ENCODE peak calls at places on chromosomes 5 and 9, in six cellular contexts. M, Z, D, X, B and J are unnamed samples. For H3K9me3, the result is how much of the 10 kb centered on the place peaks cover.

GRCh38 chr9:125142560-125143376 is 560 bp downstream of the SCAI start:
- DNase-seq in M (no peak), Z (no peak), D (no peak), X (no peak), B (no peak), J (peak)

GRCh38 chr5:91206734-91207133 is 176.4 kb downstream of the ARRDC3 start:
- DNase-seq in M (no peak), Z (no peak), D (no peak), X (no peak), B (peak), J (no peak)

GRCh38 chr5:138926257-138926656 is 51.1 kb upstream of the LRRTM2 start:
- DNase-seq in M (no peak), Z (no peak), D (no peak), X (no peak), B (no peak), J (no peak)

GRCh38 chr9:27499481-27499880 is 24.6 kb upstream of the IFNK start:
- DNase-seq in M (peak), Z (no peak), D (no peak), X (no peak), B (no peak), J (no peak)

GRCh38 chr9:74147906-74148305 is 349.2 kb upstream of the RORB start:
- DNase-seq in M (no peak), Z (no peak), D (no peak), X (no peak), B (no peak), J (no peak)

GRCh38 chr9:85425153-85425611 is 316.6 kb downstream of the AGTPBP1 start:
- DNase-seq in M (peak), Z (peak), D (no peak), X (peak), B (no peak), J (peak)

GRCh38 chr9:37382161-37382981 is 40.1 kb upstream of the GRHPR start:
- DNase-seq in M (no peak), Z (no peak), D (no peak), X (no peak), B (no peak), J (no peak)

GRCh38 chr5:97229688-97230285 is 46.7 kb upstream of the RIOK2 start:
- DNase-seq in M (no peak), Z (no peak), D (no peak), X (no peak), B (no peak), J (no peak)

GRCh38 chr5:116571568-116572321 is 2.9 kb downstream of the SEMA6A start:
- DNase-seq in M (no peak), Z (no peak), D (no peak), X (no peak), B (no peak), J (no peak)

GRCh38 chr9:1531411-1531903 is 481.3 kb downstream of the DMRT2 start:
- DNase-seq in M (no peak), Z (no peak), D (no peak), X (no peak), B (no peak), J (no peak)

GRCh38 chr5:143924311-143924710 is 112.3 kb downstream of the HMHB1 start:
- DNase-seq in M (no peak), Z (no peak), D (no peak), X (no peak), B (peak), J (no peak)

GRCh38 chr9:113546566-113546965 is 83.0 kb downstream of the RGS3 start:
- DNase-seq in M (no peak), Z (peak), D (no peak), X (no peak), B (no peak), J (no peak)

GRCh38 chr5:169153405-169153804 is 147.5 kb downstream of the SLIT3 start:
- DNase-seq in M (no peak), Z (peak), D (no peak), X (no peak), B (no peak), J (peak)

GRCh38 chr5:56429110-56429561 is 196.0 kb upstream of the ANKRD55 start:
- DNase-seq in M (no peak), Z (no peak), D (peak), X (peak), B (no peak), J (peak)

GRCh38 chr5:56432326-56432725 is 199.2 kb upstream of the ANKRD55 start:
- DNase-seq in M (no peak), Z (no peak), D (no peak), X (no peak), B (peak), J (no peak)

GRCh38 chr5:56430437-56430836 is 197.3 kb upstream of the ANKRD55 start:
- DNase-seq in M (no peak), Z (no peak), D (no peak), X (no peak), B (no peak), J (no peak)

GRCh38 chr5:56422060-56422762 is 189.1 kb upstream of the ANKRD55 start:
- DNase-seq in M (no peak), Z (no peak), D (peak), X (no peak), B (no peak), J (peak)

GRCh38 chr5:56426658-56427057 is 193.5 kb upstream of the ANKRD55 start:
- DNase-seq in M (no peak), Z (no peak), D (no peak), X (no peak), B (no peak), J (no peak)
- H3K9me3 ChIP-seq in M (under half), Z (under half), D (under half), X (under half), B (under half), J (under half)

GRCh38 chr5:127934791-127935256 is 148.7 kb upstream of the SLC12A2 start:
- DNase-seq in M (peak), Z (no peak), D (no peak), X (no peak), B (peak), J (peak)
- TF ChIP-seq CTCF in M (peak), Z (no peak), D (no peak), X (no peak), B (peak), J (no peak)

DNA sequence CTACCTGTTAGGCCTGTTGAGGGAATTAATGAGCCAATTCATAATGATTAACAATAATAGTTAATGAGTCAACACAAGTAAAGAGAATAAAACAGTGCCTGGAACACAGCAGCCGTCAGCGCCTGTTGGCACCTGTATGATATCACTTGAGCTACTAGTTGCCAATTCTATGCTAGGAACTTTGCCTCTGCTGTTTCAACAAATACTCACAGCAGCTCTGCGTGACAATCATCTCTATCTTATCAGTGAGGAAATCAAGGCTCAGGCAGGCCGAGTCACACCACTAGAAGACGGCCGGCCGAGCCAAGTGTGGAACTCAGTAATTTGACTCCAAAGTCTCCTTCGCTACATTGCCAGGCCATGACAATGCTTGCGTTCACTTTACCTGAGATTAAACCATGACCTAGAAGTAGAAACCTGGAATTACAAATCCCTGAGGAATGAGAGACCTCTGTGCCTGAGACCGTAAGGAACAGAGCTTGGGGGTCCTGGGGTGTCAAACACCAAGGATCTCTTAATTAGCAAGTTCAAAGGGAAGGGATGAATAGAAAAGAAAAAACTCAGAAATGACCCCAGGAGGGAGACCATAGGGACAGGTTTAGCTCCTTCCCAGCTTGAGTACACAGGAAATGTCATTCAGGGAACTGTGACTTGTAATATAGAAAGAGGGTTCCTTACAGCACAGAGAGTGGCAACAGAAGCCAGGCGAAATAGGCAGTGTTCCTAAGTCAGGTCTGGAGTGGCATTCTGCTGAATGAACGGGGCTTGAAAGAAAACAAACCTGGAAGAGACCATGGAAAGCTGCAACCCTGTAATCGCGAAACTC is 109.1 kb downstream of the SUSD1 start:
- DNase-seq in M (no peak), Z (no peak), D (peak), X (no peak), B (peak), J (peak)
- TF ChIP-seq POLR2A in M (no peak), Z (no peak), D (no peak), X (no peak), B (no peak), J (no peak)

DNA sequence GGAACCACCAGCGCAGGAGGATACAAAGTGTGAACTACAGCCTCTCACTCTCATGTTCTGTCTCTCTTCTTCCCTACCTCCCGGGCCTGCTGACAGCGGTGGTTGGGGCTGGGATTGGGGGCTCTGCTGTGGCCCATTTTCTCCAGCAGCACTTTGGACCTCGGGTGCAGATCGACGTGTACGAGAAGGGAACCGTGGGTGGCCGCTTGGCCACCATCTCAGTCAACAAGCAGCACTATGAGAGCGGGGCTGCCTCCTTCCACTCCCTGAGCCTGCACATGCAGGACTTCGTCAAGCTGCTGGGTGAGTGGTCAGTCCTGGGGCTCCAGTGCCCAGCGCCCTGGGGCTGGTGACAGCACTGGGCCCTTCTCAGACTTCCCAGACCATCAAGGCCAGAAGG is 4.7 kb downstream of the PCYOX1L start:
- DNase-seq in M (no peak), Z (no peak), D (no peak), X (no peak), B (no peak), J (no peak)
- H3K9me3 ChIP-seq in M (under half), Z (under half), D (under half), X (under half), B (under half), J (under half)

GRCh38 chr9:72661401-72662135 is 140.2 kb downstream of the TMC1 start:
- DNase-seq in M (no peak), Z (no peak), D (no peak), X (no peak), B (peak), J (no peak)
- TF ChIP-seq CTCF in M (no peak), Z (no peak), D (no peak), X (no peak), B (no peak), J (no peak)

GRCh38 chr5:40826778-40827478 is 8.1 kb downstream of the RPL37 start:
- DNase-seq in M (no peak), Z (no peak), D (no peak), X (no peak), B (no peak), J (peak)
- TF ChIP-seq POLR2A in M (no peak), Z (no peak), D (no peak), X (no peak), B (no peak), J (no peak)